ENCODE peak calls at places on chromosomes 3 and 15, in six cellular contexts. B is amniotic stem cell, O is DMS153, W is neural progenitor cell, Q is NCI-H1092 treated with DMSO at 0.1 percent for 48 hours, R is GM13977. Z is an unnamed sample.

GRCh38 chr15:48170981-48171380 is 7.1 kb downstream of the MYEF2 start:
- DNase-seq in Q (peak; percentile 3), W (peak; percentile 36), B (no peak), O (peak; percentile 1), R (no peak), Z (no peak)

GRCh38 chr15:39509941-39510845 is 70.7 kb upstream of the THBS1 start:
- DNase-seq in B (no peak), O (no peak), Q (no peak), R (no peak), W (no peak), Z (no peak)

GRCh38 chr15:89783861-89784685 is 7.9 kb downstream of the MESP2 start:
- DNase-seq in W (no peak), Q (no peak), B (no peak), R (no peak), O (no peak), Z (no peak)

GRCh38 chr3:64668582-64669510 is 19.0 kb downstream of the ADAMTS9 start:
- DNase-seq in B (no peak), W (no peak), R (no peak), Q (no peak), O (no peak), Z (no peak)

GRCh38 chr3:153400641-153401040 is 238.6 kb downstream of the RAP2B start:
- DNase-seq in W (no peak), Q (no peak), B (no peak), R (no peak), O (no peak), Z (no peak)

GRCh38 chr3:126753191-126754160 is 49.4 kb downstream of the CHCHD6 start:
- DNase-seq in Q (no peak), R (no peak), O (no peak), W (no peak), B (peak; percentile 15), Z (no peak)

GRCh38 chr3:171284308-171285075 is 175.7 kb downstream of the TNIK start:
- DNase-seq in R (peak; percentile 14), B (peak; percentile 78), Q (no peak), W (no peak), O (no peak), Z (no peak)

GRCh38 chr3:196528639-196529233 is 13.6 kb upstream of the SMCO1 start:
- DNase-seq in Q (peak; percentile 65), W (peak; percentile 88), R (peak; percentile 92), O (no peak), B (no peak), Z (peak; percentile 93)

GRCh38 chr3:6860911-6861330 is at the start of gene GRM7:
- DNase-seq in Q (no peak), O (no peak), R (no peak), B (no peak), W (peak; percentile 79), Z (peak; percentile 93)

GRCh38 chr15:37967788-37968187 is 33.3 kb downstream of the TMCO5A start:
- DNase-seq in Q (no peak), W (no peak), O (no peak), B (no peak), R (no peak), Z (peak; percentile 2)

Z was measured in left kidney.